ENCODE peak calls at places on chromosomes 13 and 19, in five cellular contexts. N, Y, G, D and K are unnamed samples.

GRCh38 chr13:40528881-40529280 is 137.6 kb downstream of the FOXO1 start:
- DNase-seq in G (no peak), Y (no peak), N (no peak), D (no peak), K (no peak)

GRCh38 chr13:74132768-74133656 is 1.2 kb downstream of the KLF12 start:
- DNase-seq in D (no peak), Y (peak), G (no peak), N (no peak), K (no peak)

GRCh38 chr13:113855931-113856715 is 7.8 kb downstream of the GAS6 start:
- DNase-seq in G (no peak), Y (no peak), D (no peak), N (no peak), K (no peak)

GRCh38 chr13:22198656-22199217 is 527.9 kb downstream of the FGF9 start:
- DNase-seq in G (no peak), N (no peak), D (no peak), Y (no peak), K (no peak)

GRCh38 chr19:31140717-31141116 is 208.5 kb downstream of the TSHZ3 start:
- DNase-seq in N (no peak), G (no peak), Y (no peak), D (no peak), K (no peak)

GRCh38 chr13:76976488-76976887 is 15.4 kb upstream of the CLN5 start:
- DNase-seq in G (no peak), Y (no peak), D (no peak), N (peak), K (no peak)

GRCh38 chr13:102643656-102644055 is 46.9 kb downstream of the TPP2 start:
- DNase-seq in G (no peak), D (no peak), N (no peak), Y (no peak), K (no peak)

GRCh38 chr19:46218160-46218559 is 11.4 kb upstream of the IGFL1 start:
- DNase-seq in Y (no peak), N (no peak), D (no peak), G (no peak), K (no peak)

GRCh38 chr13:57636811-57637210 is 5.3 kb downstream of the PCDH17 start:
- DNase-seq in Y (no peak), G (no peak), D (no peak), N (no peak), K (no peak)

GRCh38 chr13:102638741-102639140 is 42.0 kb downstream of the TPP2 start:
- DNase-seq in N (no peak), G (no peak), D (no peak), Y (no peak), K (no peak)

GRCh38 chr19:22595918-22596341 is 38.2 kb upstream of the ZNF492 start:
- DNase-seq in N (no peak), G (no peak), Y (no peak), D (no peak), K (no peak)

GRCh38 chr13:100506154-100506553 is 82.4 kb downstream of the GGACT start:
- DNase-seq in G (no peak), Y (peak), D (no peak), N (no peak), K (no peak)

GRCh38 chr19:6393982-6394412 is 1.0 kb upstream of the GTF2F1 start:
- DNase-seq in D (no peak), Y (peak), G (no peak), N (no peak), K (no peak)

GRCh38 chr13:44932850-44933251 is 56.4 kb downstream of the NUFIP1 start:
- DNase-seq in Y (no peak), N (no peak), G (no peak), D (no peak), K (no peak)

GRCh38 chr19:13363954-13364353 is 142.3 kb downstream of the CACNA1A start:
- DNase-seq in N (no peak), D (no peak), Y (no peak), G (no peak), K (no peak)

GRCh38 chr19:44745386-44745831 is 3.1 kb upstream of the BCL3 start:
- DNase-seq in Y (no peak), N (peak), D (no peak), G (peak), K (peak)

GRCh38 chr13:77516342-77516789 is 19.1 kb upstream of the SCEL start:
- DNase-seq in D (no peak), G (no peak), N (peak), Y (no peak), K (no peak)

GRCh38 chr13:29935309-29935981 is 85.0 kb upstream of the UBL3 start:
- DNase-seq in G (no peak), N (no peak), Y (peak), D (no peak), K (no peak)

GRCh38 chr13:24512208-24513068 is at the start of gene PARP4:
- DNase-seq in Y (peak), G (peak), D (peak), N (peak), K (peak)

GRCh38 chr13:34174671-34175145 is 356.8 kb downstream of the RFC3 start:
- DNase-seq in Y (no peak), G (no peak), D (no peak), N (no peak), K (no peak)

GRCh38 chr19:31725051-31725450 is 375.8 kb upstream of the TSHZ3 start:
- DNase-seq in D (no peak), N (no peak), Y (no peak), G (no peak), K (no peak)

GRCh38 chr13:110340812-110341444 is 33.8 kb downstream of the COL4A2 start:
- DNase-seq in N (no peak), D (no peak), Y (peak), G (peak), K (peak)

GRCh38 chr19:48874309-48875135 is 2.3 kb downstream of the PPP1R15A start:
- DNase-seq in D (peak), G (no peak), N (no peak), Y (no peak), K (no peak)

GRCh38 chr13:68509734-68510621 is 1279.8 kb upstream of the PCDH9 start:
- DNase-seq in D (no peak), N (no peak), G (no peak), Y (no peak), K (no peak)

GRCh38 chr13:108274718-108275117 is 5.2 kb downstream of the TNFSF13B start:
- DNase-seq in G (no peak), N (no peak), D (no peak), Y (no peak), K (no peak)

GRCh38 chr19:14265285-14266036 is 59.5 kb upstream of the ADGRL1 start:
- DNase-seq in Y (no peak), D (no peak), N (no peak), G (no peak), K (no peak)

GRCh38 chr19:47598407-47599349 is 10.3 kb upstream of the BICRA start:
- DNase-seq in G (peak), N (peak), D (no peak), Y (no peak), K (peak)

GRCh38 chr19:4229179-4229931 is at the start of gene EBI3:
- DNase-seq in D (no peak), N (no peak), G (no peak), Y (no peak), K (no peak)

GRCh38 chr13:96940961-96941360 is 53.3 kb downstream of the OXGR1 start:
- DNase-seq in D (no peak), G (no peak), Y (no peak), N (no peak), K (no peak)

GRCh38 chr19:12913871-12914690 is 5.0 kb downstream of the SYCE2 start:
- DNase-seq in G (peak), Y (no peak), D (no peak), N (no peak), K (no peak)